ENCODE peak calls at places on chromosomes 3 and 15, in ten cellular contexts. N is adrenal gland, H is heart left ventricle, D is thoracic aorta, K is GM23338, G is transverse colon, A is mammary epithelial cell, M is prostate gland, J is upper lobe of right lung, Z is RWPE1. F is an unnamed sample.

GRCh38 chr15:88563638-88564037 is 17.2 kb upstream of the DET1 start:
- DNase-seq in N (peak; percentile 31), H (no peak), D (no peak), K (no peak), G (no peak), A (no peak), M (no peak), J (no peak), Z (no peak), F (no peak)

GRCh38 chr3:45152307-45152706 is 6.1 kb upstream of the CDCP1 start:
- DNase-seq in N (no peak), H (no peak), D (no peak), K (no peak), G (no peak), A (no peak), M (no peak), J (no peak), Z (no peak), F (no peak)

GRCh38 chr3:38108649-38109579 is 28.0 kb downstream of the ACAA1 start:
- DNase-seq in N (peak; percentile 5), H (no peak), D (no peak), K (no peak), G (no peak), A (no peak), M (no peak), J (peak; percentile 52), Z (no peak), F (no peak)

GRCh38 chr15:66955001-66955516 is 110.3 kb upstream of the SMAD3 start:
- DNase-seq in N (no peak), H (no peak), D (no peak), K (peak; percentile 27), G (no peak), A (no peak), M (no peak), J (no peak), Z (no peak), F (no peak)

GRCh38 chr3:111735912-111736311 is 123.2 kb upstream of the PHLDB2 start:
- DNase-seq in N (no peak), H (no peak), D (no peak), K (no peak), G (no peak), A (no peak), M (no peak), J (no peak), Z (no peak), F (no peak)

GRCh38 chr15:79027532-79028410 is 62.8 kb downstream of the RASGRF1 start:
- DNase-seq in N (no peak), H (no peak), D (no peak), K (no peak), G (no peak), A (no peak), M (no peak), J (no peak), Z (no peak), F (no peak)

GRCh38 chr3:139309046-139309660 is 34.7 kb upstream of the MRPS22 start:
- DNase-seq in N (no peak), H (no peak), D (no peak), K (no peak), G (no peak), A (no peak), M (no peak), J (no peak), Z (no peak), F (no peak)

GRCh38 chr3:12885585-12885934 is 44.2 kb upstream of the RPL32 start:
- DNase-seq in N (no peak), H (peak; percentile 0), D (no peak), K (no peak), G (no peak), A (no peak), M (no peak), J (no peak), Z (no peak), F (no peak)

GRCh38 chr15:37136666-37137065 is 36.3 kb upstream of the MEIS2 start:
- DNase-seq in N (no peak), H (no peak), D (no peak), K (no peak), G (no peak), A (no peak), M (no peak), J (no peak), Z (no peak), F (no peak)

GRCh38 chr15:37135225-37135624 is 34.9 kb upstream of the MEIS2 start:
- DNase-seq in N (no peak), H (no peak), D (no peak), K (peak; percentile 71), G (no peak), A (peak; percentile 9), M (no peak), J (no peak), Z (peak; percentile 17), F (no peak)

GRCh38 chr15:37138586-37138985 is 38.2 kb upstream of the MEIS2 start:
- DNase-seq in N (no peak), H (no peak), D (no peak), K (no peak), G (no peak), A (no peak), M (no peak), J (no peak), Z (no peak), F (no peak)

GRCh38 chr15:37134699-37135131 is 34.4 kb upstream of the MEIS2 start:
- DNase-seq in N (peak; percentile 15), H (no peak), D (no peak), K (peak; percentile 69), G (no peak), A (peak; percentile 10), M (no peak), J (no peak), Z (peak; percentile 50), F (no peak)

GRCh38 chr15:37137221-37137620 is 36.9 kb upstream of the MEIS2 start:
- DNase-seq in N (no peak), H (no peak), D (no peak), K (no peak), G (no peak), A (no peak), M (no peak), J (no peak), Z (no peak), F (no peak)
- H3K27ac ChIP-seq in N (no peak overlapping the region), H (no peak overlapping the region), D (no peak overlapping the region), K (no peak overlapping the region), G (no peak overlapping the region), A (no peak overlapping the region), M (no peak overlapping the region), J (no peak overlapping the region), Z (no peak overlapping the region), F (no peak overlapping the region)

DNA sequence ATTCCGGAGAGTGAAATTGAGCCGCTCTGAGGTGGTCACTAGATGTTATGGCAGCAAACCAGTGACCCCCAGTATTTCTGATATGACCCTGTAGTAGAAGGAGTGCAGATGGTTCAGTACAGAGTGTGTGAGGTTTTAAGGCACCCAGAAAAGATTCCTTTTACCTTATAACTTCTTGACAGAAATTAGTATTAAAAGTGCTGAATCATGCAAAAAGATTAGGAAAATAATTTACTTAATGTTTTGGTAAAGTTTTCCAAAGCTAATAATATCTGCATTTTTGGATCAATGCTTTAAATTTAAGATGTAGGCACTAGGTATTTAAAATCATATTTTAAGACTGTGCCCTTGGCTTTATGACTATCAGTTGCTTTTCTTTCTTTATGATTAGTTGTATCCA is 241.8 kb upstream of the TOPAZ1 start:
- DNase-seq in N (no peak), H (no peak), D (no peak), K (no peak), G (no peak), A (no peak), M (no peak), J (no peak), Z (no peak), F (no peak)
- H3K27ac ChIP-seq in N (no peak overlapping the region), H (no peak overlapping the region), D (no peak overlapping the region), K (no peak overlapping the region), G (no peak overlapping the region), A (no peak overlapping the region), M (no peak overlapping the region), J (no peak overlapping the region), Z (peak overlapping the region; percentile 87), F (no peak overlapping the region)

GRCh38 chr3:179015551-179016020 is 56.0 kb downstream of the ZMAT3 start:
- DNase-seq in N (peak; percentile 45), H (no peak), D (no peak), K (peak; percentile 88), G (peak; percentile 41), A (peak; percentile 75), M (peak; percentile 60), J (no peak), Z (peak; percentile 53), F (peak; percentile 68)

GRCh38 chr3:179018808-179019207 is 52.8 kb downstream of the ZMAT3 start:
- DNase-seq in N (no peak), H (no peak), D (no peak), K (no peak), G (no peak), A (no peak), M (no peak), J (no peak), Z (no peak), F (no peak)

GRCh38 chr3:179021119-179021903 is 50.3 kb downstream of the ZMAT3 start:
- DNase-seq in N (no peak), H (no peak), D (no peak), K (no peak), G (no peak), A (no peak), M (no peak), J (no peak), Z (no peak), F (no peak)

GRCh38 chr3:179016979-179017670 is 54.5 kb downstream of the ZMAT3 start:
- DNase-seq in N (no peak), H (no peak), D (no peak), K (no peak), G (no peak), A (no peak), M (no peak), J (no peak), Z (no peak), F (no peak)

DNA sequence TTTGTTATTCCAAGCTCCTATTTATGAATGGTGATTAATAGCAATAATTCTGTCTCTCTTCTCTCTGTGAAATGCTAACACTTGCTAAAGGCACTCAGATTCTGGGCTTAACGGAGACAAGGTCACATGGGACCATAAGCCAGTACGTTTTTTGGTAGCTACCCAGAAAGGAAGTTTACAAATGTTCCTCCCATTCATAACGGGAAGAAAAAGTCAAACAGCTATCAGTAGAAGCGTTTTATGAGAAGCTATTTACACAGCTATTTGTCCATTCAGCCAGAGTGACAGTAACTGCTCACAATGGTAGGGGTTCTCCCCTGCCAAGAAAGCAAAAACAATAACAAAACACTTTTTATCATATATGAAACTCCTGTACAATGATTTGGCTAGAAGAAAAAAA is 51.5 kb downstream of the ZMAT3 start:
- DNase-seq in N (no peak), H (no peak), D (no peak), K (no peak), G (no peak), A (no peak), M (no peak), J (no peak), Z (no peak), F (no peak)
- H3K27ac ChIP-seq in N (peak overlapping the region; percentile 31), H (no peak overlapping the region), D (no peak overlapping the region), K (no peak overlapping the region), G (peak overlapping the region; percentile 21), A (no peak overlapping the region), M (no peak overlapping the region), J (no peak overlapping the region), Z (no peak overlapping the region), F (no peak overlapping the region)

GRCh38 chr3:73768594-73769308 is 144.0 kb upstream of the PDZRN3 start:
- DNase-seq in N (no peak), H (no peak), D (no peak), K (peak; percentile 16), G (no peak), A (no peak), M (no peak), J (no peak), Z (no peak), F (no peak)

GRCh38 chr3:73772599-73772998 is 147.9 kb upstream of the PDZRN3 start:
- DNase-seq in N (no peak), H (no peak), D (no peak), K (no peak), G (no peak), A (no peak), M (no peak), J (no peak), Z (no peak), F (no peak)

GRCh38 chr3:73773228-73773627 is 148.5 kb upstream of the PDZRN3 start:
- DNase-seq in N (peak; percentile 30), H (no peak), D (no peak), K (no peak), G (no peak), A (no peak), M (no peak), J (no peak), Z (no peak), F (no peak)

GRCh38 chr3:73774645-73775044 is 149.9 kb upstream of the PDZRN3 start:
- DNase-seq in N (no peak), H (no peak), D (no peak), K (no peak), G (no peak), A (no peak), M (no peak), J (no peak), Z (no peak), F (no peak)

DNA sequence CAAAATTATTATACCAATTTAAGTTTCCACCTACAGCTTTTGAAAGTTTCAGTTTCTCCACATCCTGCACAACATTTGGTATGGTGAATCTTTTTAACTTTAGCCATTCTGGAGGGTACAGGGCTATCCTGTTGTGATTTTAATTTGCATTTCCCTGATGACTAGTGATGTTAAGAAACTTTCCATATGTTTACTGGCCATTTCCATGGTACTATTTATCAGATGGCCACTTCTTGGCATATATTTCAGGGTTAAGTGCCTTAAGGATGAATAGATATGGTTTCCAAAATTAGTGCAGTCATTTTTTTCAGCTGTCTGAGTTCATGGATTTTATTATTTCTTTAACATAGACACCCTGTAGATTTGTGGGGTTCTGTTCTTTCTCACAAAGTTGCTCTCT is 147.3 kb upstream of the PDZRN3 start:
- DNase-seq in N (no peak), H (no peak), D (no peak), K (no peak), G (no peak), A (no peak), M (no peak), J (no peak), Z (no peak), F (no peak)
- H3K27ac ChIP-seq in N (no peak overlapping the region), H (no peak overlapping the region), D (no peak overlapping the region), K (no peak overlapping the region), G (no peak overlapping the region), A (no peak overlapping the region), M (no peak overlapping the region), J (no peak overlapping the region), Z (no peak overlapping the region), F (no peak overlapping the region)

F was measured in neuronal stem cell.